ENCODE peak calls at places on chromosomes 4 and X, in six cellular contexts. W is fibroblast of lung, T is psoas muscle, X is neural progenitor cell, C is uterus, H is left lung. S is an unnamed sample.

GRCh38 chrX:20066968-20067708 is 49.6 kb downstream of the MAP7D2 start:
- DNase-seq in W (peak; percentile 59), H (no peak), X (peak; percentile 26), C (peak; percentile 24), T (no peak), S (no peak)

GRCh38 chr4:170777663-170778062 is 687.9 kb upstream of the AADAT start:
- DNase-seq in W (no peak), H (no peak), C (no peak), X (no peak), T (no peak), S (no peak)

GRCh38 chrX:3990569-3990968 is 277.1 kb upstream of the PRKX start:
- DNase-seq in W (no peak), C (no peak), X (peak; percentile 33), H (no peak), T (no peak), S (no peak)

GRCh38 chr4:41339812-41340809 is 83.4 kb downstream of the UCHL1 start:
- DNase-seq in W (peak; percentile 90), X (peak; percentile 60), T (no peak), C (no peak), H (no peak), S (no peak)

GRCh38 chr4:139403457-139403856 is 50.5 kb upstream of the RAB33B start:
- DNase-seq in W (no peak), X (peak; percentile 22), C (no peak), T (no peak), H (no peak), S (no peak)

GRCh38 chrX:155899366-155899765 is 18.2 kb downstream of the VAMP7 start:
- DNase-seq in W (no peak), T (no peak), C (no peak), X (no peak), H (no peak), S (no peak)

GRCh38 chr4:151004222-151004621 is 10.9 kb downstream of the LRBA start:
- DNase-seq in X (no peak), W (peak; percentile 48), H (no peak), C (no peak), T (no peak), S (no peak)

GRCh38 chrX:16113978-16114554 is 9.3 kb upstream of the GRPR start:
- DNase-seq in T (no peak), C (no peak), X (no peak), H (no peak), W (no peak), S (no peak)

GRCh38 chr4:122838034-122838433 is 11.4 kb downstream of the FGF2 start:
- DNase-seq in X (no peak), C (no peak), H (no peak), T (no peak), W (no peak), S (no peak)

GRCh38 chr4:122845760-122846159 is 19.1 kb downstream of the FGF2 start:
- DNase-seq in C (no peak), T (no peak), H (no peak), X (no peak), W (no peak), S (no peak)

GRCh38 chr4:122842984-122843531 is 16.4 kb downstream of the FGF2 start:
- DNase-seq in H (no peak), T (no peak), W (no peak), X (peak; percentile 14), C (peak; percentile 61), S (no peak)

GRCh38 chr4:122845066-122845465 is 18.4 kb downstream of the FGF2 start:
- DNase-seq in H (no peak), C (no peak), T (no peak), X (no peak), W (peak; percentile 37), S (no peak)

DNA sequence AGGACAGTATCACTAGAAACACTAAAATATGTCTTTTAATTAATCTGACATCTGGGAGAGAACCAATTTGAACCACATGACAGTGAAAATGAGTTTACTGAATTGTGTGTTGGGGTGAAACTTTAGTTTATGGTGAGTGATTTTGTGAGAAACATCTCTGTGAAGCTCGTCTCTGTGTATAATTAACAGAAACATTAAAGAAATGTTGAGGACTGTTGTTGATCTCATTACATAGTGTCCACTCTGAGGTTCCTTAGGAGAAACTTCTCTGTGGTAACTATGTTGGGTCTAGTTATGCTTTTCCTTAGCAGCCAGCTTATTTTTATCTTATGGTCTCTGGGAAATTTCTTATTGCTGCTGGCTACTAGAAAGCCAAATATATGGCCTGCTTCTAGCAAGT is 15.8 kb downstream of the FGF2 start:
- DNase-seq in X (no peak), C (no peak), W (no peak), H (no peak), T (no peak), S (no peak)
- H3K27ac ChIP-seq in X (peak overlapping the region; percentile 41), C (peak overlapping the region; percentile 71), W (no peak overlapping the region), H (no peak overlapping the region), T (no peak overlapping the region), S (no peak overlapping the region)

GRCh38 chr4:2888826-2889225 is 45.2 kb downstream of the ADD1 start:
- DNase-seq in H (no peak), T (no peak), X (no peak), C (no peak), W (peak; percentile 10), S (no peak)
- H3K4me1 ChIP-seq in H (peaks cover 13% of the 10 kb centered on the region), T (peaks cover 34% of the 10 kb centered on the region), X (peaks cover 12% of the 10 kb centered on the region), C (no peaks in the 10 kb centered on the region), W (no peaks in the 10 kb centered on the region), S (peaks cover 31% of the 10 kb centered on the region)

DNA sequence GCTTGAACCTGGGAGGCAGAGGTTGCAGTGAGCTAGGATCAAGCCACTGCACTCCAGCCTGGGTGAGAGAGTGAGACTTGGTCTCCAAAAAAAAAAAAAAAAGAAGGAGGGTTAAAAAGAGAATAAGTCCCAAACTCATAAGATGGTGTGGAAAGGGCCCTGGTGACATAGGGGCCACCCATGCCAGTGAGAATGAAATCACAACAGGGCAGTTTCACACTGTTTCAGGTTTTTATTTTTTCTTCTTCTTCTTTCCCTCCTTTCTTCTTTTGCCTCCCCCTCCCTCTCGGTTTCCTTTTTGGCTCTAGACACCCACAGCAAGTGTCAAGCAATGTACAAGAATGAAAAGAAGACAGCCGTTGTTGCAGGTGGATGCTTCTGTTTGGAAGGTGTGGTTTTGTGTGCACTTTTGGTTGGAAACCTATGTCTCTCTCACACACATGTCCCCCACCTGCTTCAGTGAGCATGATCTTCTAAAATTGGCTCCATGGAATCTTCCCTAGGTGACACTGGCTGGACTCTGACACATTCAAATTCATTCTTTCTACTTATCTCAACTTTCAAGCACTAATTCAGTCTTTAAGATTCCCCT is 14.4 kb upstream of the TLR8 start:
- DNase-seq in T (no peak), H (no peak), X (no peak), C (no peak), W (no peak), S (no peak)
- H3K4me3 ChIP-seq in T (no peak overlapping the region), H (no peak overlapping the region), X (no peak overlapping the region), C (no peak overlapping the region), W (no peak overlapping the region), S (no peak overlapping the region)

DNA sequence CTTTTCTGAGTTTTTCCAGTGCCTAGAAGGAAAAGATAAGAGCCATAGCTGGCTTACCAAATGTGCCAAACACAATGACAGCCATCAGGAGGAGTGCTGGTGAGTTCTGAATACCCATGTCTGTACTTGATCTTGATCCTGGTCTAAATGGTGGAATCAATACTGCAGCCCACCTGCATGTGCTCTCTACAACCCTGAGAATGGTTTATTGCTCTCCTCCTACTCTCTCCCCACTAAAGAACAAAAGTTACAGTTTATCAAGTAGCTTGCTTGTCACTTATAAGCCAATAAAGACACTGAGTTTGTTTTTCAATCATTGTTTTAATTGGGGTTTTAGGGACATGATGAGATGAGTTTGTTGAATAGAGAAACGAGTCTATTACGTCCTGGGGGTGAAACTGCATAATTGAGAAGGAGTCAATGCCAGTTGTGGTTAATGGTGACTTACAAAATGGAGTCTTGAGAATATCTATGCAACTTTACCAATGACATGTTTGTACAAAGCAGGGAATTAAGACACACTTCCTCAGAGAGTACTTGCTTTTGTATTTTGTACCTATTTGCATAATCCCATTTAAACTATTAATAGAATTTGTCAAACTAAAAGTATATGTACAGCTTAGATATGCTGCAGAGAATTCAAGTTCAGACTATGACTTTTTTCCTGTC is 20.8 kb upstream of the CXCL3 start:
- DNase-seq in H (no peak), T (no peak), W (no peak), X (no peak), C (no peak), S (no peak)
- H3K27ac ChIP-seq in H (no peak overlapping the region), T (no peak overlapping the region), W (no peak overlapping the region), X (no peak overlapping the region), C (no peak overlapping the region), S (no peak overlapping the region)

S was measured in gastrocnemius medialis.